ENCODE peak calls at places on chromosomes 13 and 19, in eight cellular contexts. One of them, this sample, is unnamed.

GRCh38 chr13:99103536-99103935 is 97.1 kb upstream of the UBAC2 start:
- DNase-seq in neuronal stem cell: no peak
- DNase-seq in colonic mucosa: no peak
- DNase-seq in right atrium auricular region: no peak
- DNase-seq in AG04450: no peak
- DNase-seq in uterus: no peak
- DNase-seq in PC-3: no peak
- DNase-seq in astrocyte of the cerebellum: no peak
- DNase-seq in this sample: no peak

GRCh38 chr13:105735269-105735668 is 800.2 kb downstream of the EFNB2 start:
- DNase-seq in neuronal stem cell: no peak
- DNase-seq in colonic mucosa: no peak
- DNase-seq in right atrium auricular region: no peak
- DNase-seq in AG04450: no peak
- DNase-seq in uterus: no peak
- DNase-seq in PC-3: no peak
- DNase-seq in astrocyte of the cerebellum: no peak
- DNase-seq in this sample: no peak

GRCh38 chr13:19587635-19588300 is 26.4 kb upstream of the TPTE2 start:
- DNase-seq in neuronal stem cell: no peak
- DNase-seq in colonic mucosa: no peak
- DNase-seq in right atrium auricular region: no peak
- DNase-seq in AG04450: no peak
- DNase-seq in uterus: no peak
- DNase-seq in PC-3: peak; percentile 80
- DNase-seq in astrocyte of the cerebellum: no peak
- DNase-seq in this sample: no peak

GRCh38 chr13:110546933-110547332 is 14.6 kb downstream of the RAB20 start:
- DNase-seq in neuronal stem cell: no peak
- DNase-seq in colonic mucosa: peak; percentile 91
- DNase-seq in right atrium auricular region: peak; percentile 95
- DNase-seq in AG04450: peak; percentile 57
- DNase-seq in uterus: no peak
- DNase-seq in PC-3: peak; percentile 94
- DNase-seq in astrocyte of the cerebellum: peak; percentile 71
- DNase-seq in this sample: peak; percentile 84

GRCh38 chr13:105538346-105538745 is 997.1 kb downstream of the EFNB2 start:
- DNase-seq in neuronal stem cell: no peak
- DNase-seq in colonic mucosa: no peak
- DNase-seq in right atrium auricular region: no peak
- DNase-seq in AG04450: no peak
- DNase-seq in uterus: no peak
- DNase-seq in PC-3: no peak
- DNase-seq in astrocyte of the cerebellum: no peak
- DNase-seq in this sample: no peak

GRCh38 chr13:111598751-111599150 is 278.3 kb downstream of the TEX29 start:
- DNase-seq in neuronal stem cell: no peak
- DNase-seq in colonic mucosa: no peak
- DNase-seq in right atrium auricular region: no peak
- DNase-seq in AG04450: no peak
- DNase-seq in uterus: no peak
- DNase-seq in PC-3: no peak
- DNase-seq in astrocyte of the cerebellum: no peak
- DNase-seq in this sample: no peak

GRCh38 chr13:98658131-98658530 is 81.2 kb upstream of the STK24 start:
- DNase-seq in neuronal stem cell: no peak
- DNase-seq in colonic mucosa: peak; percentile 38
- DNase-seq in right atrium auricular region: no peak
- DNase-seq in AG04450: no peak
- DNase-seq in uterus: no peak
- DNase-seq in PC-3: no peak
- DNase-seq in astrocyte of the cerebellum: no peak
- DNase-seq in this sample: no peak

GRCh38 chr19:51570962-51571575 is at the start of gene ZNF175:
- DNase-seq in neuronal stem cell: peak; percentile 95
- DNase-seq in colonic mucosa: peak; percentile 96
- DNase-seq in right atrium auricular region: peak; percentile 97
- DNase-seq in AG04450: peak; percentile 90
- DNase-seq in uterus: peak; percentile 98
- DNase-seq in PC-3: peak; percentile 100
- DNase-seq in astrocyte of the cerebellum: peak; percentile 97
- DNase-seq in this sample: peak; percentile 84

GRCh38 chr19:13130886-13131490 is 12.9 kb downstream of the NACC1 start:
- DNase-seq in neuronal stem cell: no peak
- DNase-seq in colonic mucosa: peak; percentile 25
- DNase-seq in right atrium auricular region: no peak
- DNase-seq in AG04450: no peak
- DNase-seq in uterus: no peak
- DNase-seq in PC-3: no peak
- DNase-seq in astrocyte of the cerebellum: no peak
- DNase-seq in this sample: no peak

GRCh38 chr19:13133241-13133870 is 15.3 kb downstream of the NACC1 start:
- DNase-seq in neuronal stem cell: no peak
- DNase-seq in colonic mucosa: no peak
- DNase-seq in right atrium auricular region: no peak
- DNase-seq in AG04450: no peak
- DNase-seq in uterus: no peak
- DNase-seq in PC-3: no peak
- DNase-seq in astrocyte of the cerebellum: no peak
- DNase-seq in this sample: no peak

GRCh38 chr19:13134626-13135025 is 15.5 kb downstream of the STX10 start:
- DNase-seq in neuronal stem cell: no peak
- DNase-seq in colonic mucosa: no peak
- DNase-seq in right atrium auricular region: no peak
- DNase-seq in AG04450: no peak
- DNase-seq in uterus: no peak
- DNase-seq in PC-3: peak; percentile 52
- DNase-seq in astrocyte of the cerebellum: no peak
- DNase-seq in this sample: no peak

GRCh38 chr19:13135068-13136062 is 14.8 kb downstream of the STX10 start:
- DNase-seq in neuronal stem cell: no peak
- DNase-seq in colonic mucosa: no peak
- DNase-seq in right atrium auricular region: no peak
- DNase-seq in AG04450: no peak
- DNase-seq in uterus: no peak
- DNase-seq in PC-3: no peak
- DNase-seq in astrocyte of the cerebellum: no peak
- DNase-seq in this sample: no peak

GRCh38 chr19:13132471-13133166 is 14.6 kb downstream of the NACC1 start:
- DNase-seq in neuronal stem cell: no peak
- DNase-seq in colonic mucosa: no peak
- DNase-seq in right atrium auricular region: no peak
- DNase-seq in AG04450: no peak
- DNase-seq in uterus: no peak
- DNase-seq in PC-3: peak; percentile 28
- DNase-seq in astrocyte of the cerebellum: no peak
- DNase-seq in this sample: no peak
- H3K4me3 ChIP-seq in neuronal stem cell: no peak overlapping the region
- H3K4me3 ChIP-seq in colonic mucosa: no peak overlapping the region
- H3K4me3 ChIP-seq in right atrium auricular region: no peak overlapping the region
- H3K4me3 ChIP-seq in AG04450: no peak overlapping the region
- H3K4me3 ChIP-seq in uterus: no peak overlapping the region
- H3K4me3 ChIP-seq in PC-3: no peak overlapping the region
- H3K4me3 ChIP-seq in astrocyte of the cerebellum: no peak overlapping the region
- H3K4me3 ChIP-seq in this sample: no peak overlapping the region

DNA sequence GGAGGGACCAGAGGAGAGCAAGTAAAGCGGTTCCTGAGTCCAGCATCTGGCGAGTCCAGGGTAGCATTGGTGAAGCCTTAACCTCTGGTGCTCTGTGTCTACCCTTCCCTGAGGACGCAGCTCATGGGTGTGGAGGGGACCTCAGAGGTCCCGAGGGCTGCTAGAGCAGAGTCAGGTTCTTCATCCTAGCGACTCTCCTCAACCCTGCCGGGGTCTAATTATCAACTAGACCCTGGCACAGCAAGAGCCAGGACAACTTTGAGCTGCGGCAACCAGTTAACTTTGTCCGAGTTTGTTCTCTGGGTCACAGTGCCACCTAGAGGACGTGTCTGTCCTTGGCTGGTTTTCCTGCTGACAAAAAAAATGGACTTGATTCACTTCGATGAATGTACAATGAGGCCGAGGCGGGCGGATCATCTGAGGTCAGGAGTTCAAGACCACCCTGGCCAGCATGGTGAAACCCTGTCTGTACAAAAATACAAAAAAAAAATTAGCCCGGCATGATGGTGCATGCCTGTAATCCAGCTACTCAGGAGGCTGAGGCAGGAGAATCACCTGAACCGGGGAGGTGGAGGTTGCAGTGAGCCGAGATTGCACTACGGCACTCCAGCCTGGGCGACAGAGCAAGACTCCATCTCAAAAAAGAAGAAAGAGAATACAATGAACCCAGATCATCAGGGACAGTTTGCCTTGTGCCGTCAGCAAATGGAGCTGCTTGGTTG is 24.9 kb downstream of the TSSK6 start:
- DNase-seq in neuronal stem cell: peak; percentile 85
- DNase-seq in colonic mucosa: peak; percentile 88
- DNase-seq in right atrium auricular region: peak; percentile 88
- DNase-seq in AG04450: peak; percentile 68
- DNase-seq in uterus: peak; percentile 82
- DNase-seq in PC-3: peak; percentile 83
- DNase-seq in astrocyte of the cerebellum: peak; percentile 70
- DNase-seq in this sample: peak; percentile 36
- H3K4me3 ChIP-seq in neuronal stem cell: no peak overlapping the region
- H3K4me3 ChIP-seq in colonic mucosa: no peak overlapping the region
- H3K4me3 ChIP-seq in right atrium auricular region: no peak overlapping the region
- H3K4me3 ChIP-seq in AG04450: no peak overlapping the region
- H3K4me3 ChIP-seq in uterus: no peak overlapping the region
- H3K4me3 ChIP-seq in PC-3: no peak overlapping the region
- H3K4me3 ChIP-seq in astrocyte of the cerebellum: no peak overlapping the region
- H3K4me3 ChIP-seq in this sample: no peak overlapping the region

GRCh38 chr19:42242071-42242511 is 311 bp downstream of the GSK3A start:
- DNase-seq in neuronal stem cell: no peak
- DNase-seq in colonic mucosa: peak; percentile 38
- DNase-seq in right atrium auricular region: no peak
- DNase-seq in AG04450: no peak
- DNase-seq in uterus: no peak
- DNase-seq in PC-3: no peak
- DNase-seq in astrocyte of the cerebellum: no peak
- DNase-seq in this sample: no peak

GRCh38 chr19:42246869-42247630 is 4.6 kb upstream of the GSK3A start:
- DNase-seq in neuronal stem cell: no peak
- DNase-seq in colonic mucosa: no peak
- DNase-seq in right atrium auricular region: no peak
- DNase-seq in AG04450: no peak
- DNase-seq in uterus: no peak
- DNase-seq in PC-3: no peak
- DNase-seq in astrocyte of the cerebellum: no peak
- DNase-seq in this sample: no peak

GRCh38 chr19:42242512-42243409 is at the start of gene GSK3A:
- DNase-seq in neuronal stem cell: peak; percentile 99
- DNase-seq in colonic mucosa: peak; percentile 99
- DNase-seq in right atrium auricular region: peak; percentile 99
- DNase-seq in AG04450: peak; percentile 99
- DNase-seq in uterus: peak; percentile 98
- DNase-seq in PC-3: peak; percentile 96
- DNase-seq in astrocyte of the cerebellum: peak; percentile 99
- DNase-seq in this sample: peak; percentile 97

GRCh38 chr19:42246143-42246868 is 3.9 kb upstream of the GSK3A start:
- DNase-seq in neuronal stem cell: no peak
- DNase-seq in colonic mucosa: peak; percentile 68
- DNase-seq in right atrium auricular region: peak; percentile 93
- DNase-seq in AG04450: peak; percentile 59
- DNase-seq in uterus: peak; percentile 82
- DNase-seq in PC-3: peak; percentile 63
- DNase-seq in astrocyte of the cerebellum: peak; percentile 48
- DNase-seq in this sample: no peak

DNA sequence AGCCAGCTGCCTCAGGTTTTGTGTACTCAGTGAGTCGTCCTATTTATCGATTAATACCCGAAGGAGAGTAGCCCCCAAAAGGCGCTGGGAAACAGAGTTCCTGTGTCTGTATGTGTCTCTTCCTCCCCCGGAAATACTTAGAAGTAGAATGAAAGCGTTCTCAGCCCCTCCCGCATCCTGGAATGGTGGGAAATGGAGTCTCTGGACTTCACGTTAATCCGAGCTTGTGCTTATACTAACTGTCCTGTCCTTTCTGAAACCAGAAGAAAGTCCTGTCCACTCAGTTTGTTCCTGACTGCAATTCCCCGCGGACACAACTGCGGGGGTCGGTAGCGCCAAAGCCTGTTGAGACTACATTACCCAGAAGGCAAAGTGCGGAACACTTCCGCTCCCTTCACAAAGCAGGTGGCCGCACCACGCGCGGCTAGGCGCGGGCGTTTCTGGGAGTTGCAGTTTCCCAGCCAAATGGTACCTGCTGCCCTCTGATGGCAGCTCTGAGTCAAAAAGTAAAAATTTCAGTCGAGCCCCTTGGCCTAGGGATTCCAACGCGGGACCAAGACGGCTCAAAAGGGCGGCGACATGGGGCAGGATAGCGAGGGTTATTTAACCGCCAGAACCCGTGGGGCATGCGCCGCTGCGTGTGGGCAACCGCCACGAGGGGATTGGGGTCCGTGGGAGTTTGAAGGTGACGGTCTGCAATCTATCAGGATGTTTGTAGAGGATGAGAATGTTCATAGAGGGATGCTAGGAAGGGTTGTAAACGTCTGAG is 2.2 kb upstream of the GSK3A start:
- DNase-seq in neuronal stem cell: peak; percentile 92
- DNase-seq in colonic mucosa: peak; percentile 95
- DNase-seq in right atrium auricular region: peak; percentile 97
- DNase-seq in AG04450: peak; percentile 85
- DNase-seq in uterus: peak; percentile 91
- DNase-seq in PC-3: peak; percentile 93
- DNase-seq in astrocyte of the cerebellum: peak; percentile 86
- DNase-seq in this sample: peak; percentile 79
- H3K4me3 ChIP-seq in neuronal stem cell: peak overlapping the region; percentile 69
- H3K4me3 ChIP-seq in colonic mucosa: peak overlapping the region; percentile 88
- H3K4me3 ChIP-seq in right atrium auricular region: peak overlapping the region; percentile 89
- H3K4me3 ChIP-seq in AG04450: peak overlapping the region; percentile 79
- H3K4me3 ChIP-seq in uterus: peak overlapping the region; percentile 58
- H3K4me3 ChIP-seq in PC-3: peak overlapping the region; percentile 67
- H3K4me3 ChIP-seq in astrocyte of the cerebellum: peak overlapping the region; percentile 71
- H3K4me3 ChIP-seq in this sample: peak overlapping the region; percentile 68

GRCh38 chr19:37899453-37899852 is 6.9 kb downstream of the WDR87 start:
- DNase-seq in neuronal stem cell: no peak
- DNase-seq in colonic mucosa: no peak
- DNase-seq in right atrium auricular region: no peak
- DNase-seq in AG04450: no peak
- DNase-seq in uterus: no peak
- DNase-seq in PC-3: no peak
- DNase-seq in astrocyte of the cerebellum: no peak
- DNase-seq in this sample: no peak

GRCh38 chr19:37906868-37907734 is at the start of gene SIPA1L3:
- DNase-seq in neuronal stem cell: peak; percentile 97
- DNase-seq in colonic mucosa: peak; percentile 96
- DNase-seq in right atrium auricular region: peak; percentile 94
- DNase-seq in AG04450: peak; percentile 86
- DNase-seq in uterus: peak; percentile 93
- DNase-seq in PC-3: peak; percentile 95
- DNase-seq in astrocyte of the cerebellum: peak; percentile 92
- DNase-seq in this sample: peak; percentile 83

GRCh38 chr19:37905936-37906867 is at the start of gene WDR87:
- DNase-seq in neuronal stem cell: peak; percentile 90
- DNase-seq in colonic mucosa: peak; percentile 46
- DNase-seq in right atrium auricular region: no peak
- DNase-seq in AG04450: no peak
- DNase-seq in uterus: peak; percentile 25
- DNase-seq in PC-3: peak; percentile 49
- DNase-seq in astrocyte of the cerebellum: no peak
- DNase-seq in this sample: no peak

GRCh38 chr19:37902668-37903067 is 3.7 kb downstream of the WDR87 start:
- DNase-seq in neuronal stem cell: peak; percentile 78
- DNase-seq in colonic mucosa: peak; percentile 90
- DNase-seq in right atrium auricular region: peak; percentile 77
- DNase-seq in AG04450: peak; percentile 34
- DNase-seq in uterus: peak; percentile 46
- DNase-seq in PC-3: peak; percentile 88
- DNase-seq in astrocyte of the cerebellum: peak; percentile 61
- DNase-seq in this sample: no peak

GRCh38 chr19:37903096-37903495 is 3.3 kb downstream of the WDR87 start:
- DNase-seq in neuronal stem cell: no peak
- DNase-seq in colonic mucosa: no peak
- DNase-seq in right atrium auricular region: no peak
- DNase-seq in AG04450: no peak
- DNase-seq in uterus: no peak
- DNase-seq in PC-3: no peak
- DNase-seq in astrocyte of the cerebellum: no peak
- DNase-seq in this sample: no peak
- H3K4me3 ChIP-seq in neuronal stem cell: no peak overlapping the region
- H3K4me3 ChIP-seq in colonic mucosa: no peak overlapping the region
- H3K4me3 ChIP-seq in right atrium auricular region: no peak overlapping the region
- H3K4me3 ChIP-seq in AG04450: no peak overlapping the region
- H3K4me3 ChIP-seq in uterus: no peak overlapping the region
- H3K4me3 ChIP-seq in PC-3: no peak overlapping the region
- H3K4me3 ChIP-seq in astrocyte of the cerebellum: no peak overlapping the region
- H3K4me3 ChIP-seq in this sample: no peak overlapping the region